ENCODE peak calls at places on chromosomes 6 and 20, in four cellular contexts. F is fibroblast of pulmonary artery, E is astrocyte of the spinal cord, B is Peyer's patch. Q is an unnamed sample.

GRCh38 chr6:108748063-108748462 is 100.2 kb upstream of the ARMC2 start:
- DNase-seq in B (no peak), E (no peak), F (no peak), Q (no peak)

GRCh38 chr6:32685603-32686002 is 19.1 kb upstream of the HLA-DQB1 start:
- DNase-seq in E (no peak), B (peak), F (no peak), Q (no peak)

GRCh38 chr6:37589198-37589597 is 89.5 kb upstream of the CCDC167 start:
- DNase-seq in B (no peak), E (no peak), F (no peak), Q (no peak)

GRCh38 chr6:158647501-158647900 is 2.4 kb upstream of the SYTL3 start:
- DNase-seq in F (no peak), B (peak), E (peak), Q (no peak)

GRCh38 chr6:8103726-8104125 is 1.4 kb upstream of the EEF1E1 start:
- DNase-seq in F (no peak), E (no peak), B (no peak), Q (no peak)

GRCh38 chr20:38766071-38766470 is 17.8 kb downstream of the ACTR5 start:
- DNase-seq in B (no peak), E (no peak), F (no peak), Q (no peak)

GRCh38 chr6:39062014-39062740 is 13.6 kb downstream of the GLP1R start:
- DNase-seq in B (no peak), E (no peak), F (no peak), Q (no peak)

GRCh38 chr6:157094038-157094437 is 229.3 kb downstream of the TMEM242 start:
- DNase-seq in E (no peak), F (no peak), B (peak), Q (no peak)

GRCh38 chr6:117976030-117976651 is 69.1 kb downstream of the SLC35F1 start:
- DNase-seq in F (peak), B (no peak), E (peak), Q (peak)

GRCh38 chr6:119728220-119728750 is 378.7 kb upstream of the MAN1A1 start:
- DNase-seq in F (no peak), B (no peak), E (no peak), Q (no peak)

GRCh38 chr6:149484733-149485700 is at the start of gene ZC3H12D:
- DNase-seq in E (peak), B (peak), F (no peak), Q (no peak)

GRCh38 chr6:44176935-44177509 is 18.4 kb downstream of the CAPN11 start:
- DNase-seq in E (no peak), F (no peak), B (peak), Q (no peak)

GRCh38 chr6:33247977-33248642 is 23.6 kb downstream of the VPS52 start:
- DNase-seq in E (peak), F (peak), B (peak), Q (peak)

GRCh38 chr20:23613676-23614075 is 8.0 kb upstream of the CST9 start:
- DNase-seq in B (no peak), F (no peak), E (no peak), Q (peak)

GRCh38 chr20:45919951-45920794 is 8.2 kb upstream of the PLTP start:
- DNase-seq in F (peak), E (peak), B (no peak), Q (peak)

GRCh38 chr6:106315765-106316375 is 9.7 kb downstream of the ATG5 start:
- DNase-seq in B (no peak), F (no peak), E (peak), Q (no peak)

GRCh38 chr6:43944908-43945777 is 175.1 kb downstream of the VEGFA start:
- DNase-seq in B (no peak), F (no peak), E (no peak), Q (no peak)

GRCh38 chr6:22141271-22141745 is 155.5 kb downstream of the PRL start:
- DNase-seq in B (no peak), E (peak), F (peak), Q (no peak)

GRCh38 chr6:71287038-71287437 is 1.6 kb upstream of the OGFRL1 start:
- DNase-seq in E (no peak), B (no peak), F (no peak), Q (no peak)

GRCh38 chr6:142395768-142396231 is 94.0 kb downstream of the ADGRG6 start:
- DNase-seq in F (peak), E (peak), B (no peak), Q (no peak)

GRCh38 chr6:134317471-134318131 is at the start of gene SGK1:
- DNase-seq in B (no peak), E (peak), F (peak), Q (peak)

GRCh38 chr6:6230286-6230685 is 90.2 kb downstream of the F13A1 start:
- DNase-seq in E (no peak), F (no peak), B (no peak), Q (no peak)

GRCh38 chr20:24933266-24933908 is 15.7 kb upstream of the CST7 start:
- DNase-seq in B (no peak), F (no peak), E (no peak), Q (no peak)

GRCh38 chr6:36492621-36493020 is 49.8 kb downstream of the KCTD20 start:
- DNase-seq in B (no peak), F (no peak), E (no peak), Q (no peak)

GRCh38 chr20:46681032-46681854 is 8.0 kb downstream of the TP53RK start:
- DNase-seq in E (peak), F (peak), B (peak), Q (no peak)

GRCh38 chr20:62142252-62143117 is 709 bp downstream of the PSMA7 start:
- DNase-seq in B (peak), E (peak), F (no peak), Q (no peak)

GRCh38 chr6:152124432-152125074 is 317.1 kb downstream of the ESR1 start:
- DNase-seq in B (no peak), E (peak), F (peak), Q (peak)

GRCh38 chr6:108944707-108945685 is 96.8 kb downstream of the ARMC2 start:
- DNase-seq in B (no peak), E (peak), F (peak), Q (peak)

GRCh38 chr6:103011605-103012004 is 1618.1 kb downstream of the GRIK2 start:
- DNase-seq in B (no peak), E (no peak), F (no peak), Q (no peak)

GRCh38 chr6:82396964-82397761 is 33.5 kb downstream of the TPBG start:
- DNase-seq in B (no peak), E (peak), F (peak), Q (peak)

GRCh38 chr6:142916881-142917280 is 28.1 kb downstream of the HIVEP2 start:
- DNase-seq in E (no peak), B (no peak), F (no peak), Q (no peak)

GRCh38 chr20:49742948-49743347 is 29.3 kb upstream of the B4GALT5 start:
- DNase-seq in E (no peak), B (no peak), F (no peak), Q (no peak)

GRCh38 chr20:48538856-48539255 is 288.9 kb downstream of the PREX1 start:
- DNase-seq in F (no peak), B (no peak), E (no peak), Q (no peak)

GRCh38 chr20:45011108-45011526 is 44.8 kb downstream of the STK4 start:
- DNase-seq in F (peak), B (peak), E (peak), Q (peak)

GRCh38 chr6:8243462-8243861 is 141.1 kb upstream of the EEF1E1 start:
- DNase-seq in F (peak), B (no peak), E (no peak), Q (no peak)

GRCh38 chr6:157488635-157489226 is 107.7 kb downstream of the ZDHHC14 start:
- DNase-seq in B (no peak), E (no peak), F (no peak), Q (no peak)

GRCh38 chr6:33834401-33835392 is 30.9 kb upstream of the MLN start:
- DNase-seq in B (no peak), F (no peak), E (no peak), Q (no peak)

GRCh38 chr6:31535538-31536324 is 6.1 kb downstream of the DDX39B start:
- DNase-seq in E (no peak), F (no peak), B (no peak), Q (no peak)
- H3K4me3 ChIP-seq in E (no peak), F (no peak), B (no peak), Q (no peak)

GRCh38 chr20:34525709-34526416 is 9.6 kb downstream of the DYNLRB1 start:
- DNase-seq in F (peak), E (peak), B (peak), Q (peak)

GRCh38 chr20:34524426-34524825 is 8.2 kb downstream of the DYNLRB1 start:
- DNase-seq in B (no peak), F (no peak), E (no peak), Q (no peak)

GRCh38 chr20:34527016-34527415 is 10.8 kb downstream of the DYNLRB1 start:
- DNase-seq in E (no peak), B (no peak), F (no peak), Q (no peak)

GRCh38 chr20:34525342-34525708 is 9.1 kb downstream of the DYNLRB1 start:
- DNase-seq in B (no peak), F (no peak), E (peak), Q (no peak)

GRCh38 chr20:34526466-34526865 is 10.2 kb downstream of the DYNLRB1 start:
- DNase-seq in E (no peak), F (no peak), B (no peak), Q (no peak)
- H3K4me3 ChIP-seq in E (no peak), F (no peak), B (peak), Q (no peak)

GRCh38 chr20:10671221-10671849 is 2.5 kb downstream of the JAG1 start:
- DNase-seq in F (peak), B (peak), E (peak), Q (peak)

GRCh38 chr20:10668677-10669368 is 5.0 kb downstream of the JAG1 start:
- DNase-seq in E (no peak), B (no peak), F (no peak), Q (no peak)

GRCh38 chr20:10671850-10672578 is 1.8 kb downstream of the JAG1 start:
- DNase-seq in B (no peak), F (no peak), E (peak), Q (no peak)

GRCh38 chr20:10669843-10670446 is 3.9 kb downstream of the JAG1 start:
- DNase-seq in E (no peak), B (no peak), F (no peak), Q (no peak)

GRCh38 chr20:10670521-10671220 is 3.1 kb downstream of the JAG1 start:
- DNase-seq in B (no peak), F (no peak), E (peak), Q (no peak)
- H3K4me3 ChIP-seq in B (peak), F (peak), E (peak), Q (peak)

GRCh38 chr6:159691133-159691962 is 1.7 kb downstream of the SOD2 start:
- DNase-seq in B (no peak), E (peak), F (peak), Q (peak)

GRCh38 chr6:159691963-159692287 is 1.1 kb downstream of the SOD2 start:
- DNase-seq in F (no peak), E (no peak), B (no peak), Q (no peak)

GRCh38 chr6:159692303-159693127 is 526 bp downstream of the SOD2 start:
- DNase-seq in F (no peak), B (peak), E (peak), Q (no peak)

GRCh38 chr6:159686697-159687096 is 6.3 kb downstream of the SOD2 start:
- DNase-seq in F (no peak), B (no peak), E (no peak), Q (no peak)

GRCh38 chr6:159688977-159689376 is 4.1 kb downstream of the SOD2 start:
- DNase-seq in B (no peak), E (no peak), F (no peak), Q (no peak)
- H3K4me3 ChIP-seq in B (no peak), E (no peak), F (peak), Q (no peak)

DNA sequence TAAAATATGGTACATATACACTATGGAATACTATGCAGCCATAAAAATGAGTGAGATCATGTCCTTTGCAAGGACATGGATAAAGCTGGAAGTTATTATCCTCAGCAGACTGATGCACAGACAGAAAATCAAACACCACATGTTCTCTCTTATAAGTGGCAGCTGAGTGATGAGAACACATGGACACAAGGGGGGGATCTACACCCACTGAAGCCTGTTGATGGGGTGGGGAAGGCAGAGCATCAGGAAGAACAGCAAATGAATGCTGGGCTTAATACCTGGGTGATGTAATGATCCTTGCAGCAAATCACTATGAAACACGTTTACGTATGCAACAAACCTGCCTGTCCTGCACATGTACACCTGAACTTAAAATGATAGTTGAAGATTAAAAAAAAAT is 71.3 kb downstream of the MANEA start:
- DNase-seq in F (no peak), B (no peak), E (no peak), Q (no peak)
- H3K4me3 ChIP-seq in F (no peak), B (no peak), E (no peak), Q (no peak)

DNA sequence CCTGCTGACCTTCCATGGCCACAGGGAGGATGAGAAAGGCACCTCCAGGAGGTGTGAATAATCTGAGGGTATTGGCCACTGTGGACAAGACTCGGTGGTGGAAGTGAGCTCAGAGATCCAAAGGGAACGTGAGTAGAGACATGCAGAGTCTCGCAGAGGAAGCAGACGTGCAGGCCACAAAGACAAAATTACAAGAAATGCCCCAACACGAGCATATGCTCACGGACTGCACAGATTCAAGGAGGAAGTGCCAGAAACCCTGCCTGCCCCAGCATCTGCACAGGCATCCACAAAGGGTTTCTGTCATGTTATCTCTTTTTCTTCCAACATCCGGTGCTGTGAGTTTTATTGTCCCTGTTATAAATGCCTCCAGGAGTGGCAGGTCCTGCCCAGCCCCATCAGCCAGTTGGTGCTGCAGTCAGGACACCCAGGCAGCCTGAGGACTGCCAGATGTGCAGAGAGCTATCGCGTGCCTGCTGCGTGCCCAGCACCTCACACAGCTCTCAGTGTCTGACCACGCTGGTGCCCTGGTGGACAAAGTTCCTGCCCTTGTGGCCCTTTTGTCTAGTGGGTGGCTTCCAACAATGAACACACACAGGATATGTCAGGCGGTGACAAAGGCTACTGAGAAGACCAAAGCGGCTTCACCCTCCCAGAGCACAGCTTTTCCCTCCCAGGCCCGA is 34.0 kb upstream of the FANCE start:
- DNase-seq in E (no peak), B (no peak), F (no peak), Q (no peak)
- H3K4me3 ChIP-seq in E (no peak), B (no peak), F (no peak), Q (no peak)

GRCh38 chr20:21511850-21512633 is 1.8 kb downstream of the NKX2-2 start:
- DNase-seq in F (no peak), B (no peak), E (no peak), Q (no peak)

GRCh38 chr20:21514553-21515251 is 838 bp upstream of the NKX2-2 start:
- DNase-seq in F (no peak), B (no peak), E (no peak), Q (no peak)

GRCh38 chr20:21513881-21514540 is at the start of gene NKX2-2:
- DNase-seq in E (no peak), B (no peak), F (no peak), Q (no peak)

GRCh38 chr20:21512634-21513180 is 1.2 kb downstream of the NKX2-2 start:
- DNase-seq in E (no peak), B (no peak), F (no peak), Q (no peak)

DNA sequence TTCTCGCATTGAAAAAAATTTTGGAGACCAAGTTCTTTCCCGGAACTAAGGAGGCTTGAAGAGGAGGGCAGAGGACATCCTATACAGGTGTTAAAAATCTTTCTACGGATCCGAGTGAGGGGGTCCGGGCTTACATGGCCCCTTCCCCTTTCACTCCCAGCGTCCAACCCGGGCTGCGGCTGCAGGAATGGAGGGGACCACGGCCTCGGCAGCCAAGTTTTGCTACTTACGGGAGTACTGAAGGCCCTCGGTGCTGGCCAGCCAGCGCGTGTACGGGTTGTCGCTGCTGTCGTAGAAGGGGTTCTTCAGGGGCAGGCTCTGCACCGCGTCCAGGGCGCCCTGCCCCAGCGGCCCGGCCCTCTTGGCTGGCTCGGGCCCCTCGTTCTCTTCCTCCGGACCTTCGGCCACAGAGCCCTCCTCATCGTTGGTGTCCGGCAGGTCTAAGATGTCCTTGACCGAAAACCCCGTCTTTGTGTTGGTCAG is 642 bp downstream of the NKX2-2 start:
- DNase-seq in E (no peak), F (no peak), B (no peak), Q (no peak)
- H3K4me3 ChIP-seq in E (peak), F (no peak), B (peak), Q (no peak)

DNA sequence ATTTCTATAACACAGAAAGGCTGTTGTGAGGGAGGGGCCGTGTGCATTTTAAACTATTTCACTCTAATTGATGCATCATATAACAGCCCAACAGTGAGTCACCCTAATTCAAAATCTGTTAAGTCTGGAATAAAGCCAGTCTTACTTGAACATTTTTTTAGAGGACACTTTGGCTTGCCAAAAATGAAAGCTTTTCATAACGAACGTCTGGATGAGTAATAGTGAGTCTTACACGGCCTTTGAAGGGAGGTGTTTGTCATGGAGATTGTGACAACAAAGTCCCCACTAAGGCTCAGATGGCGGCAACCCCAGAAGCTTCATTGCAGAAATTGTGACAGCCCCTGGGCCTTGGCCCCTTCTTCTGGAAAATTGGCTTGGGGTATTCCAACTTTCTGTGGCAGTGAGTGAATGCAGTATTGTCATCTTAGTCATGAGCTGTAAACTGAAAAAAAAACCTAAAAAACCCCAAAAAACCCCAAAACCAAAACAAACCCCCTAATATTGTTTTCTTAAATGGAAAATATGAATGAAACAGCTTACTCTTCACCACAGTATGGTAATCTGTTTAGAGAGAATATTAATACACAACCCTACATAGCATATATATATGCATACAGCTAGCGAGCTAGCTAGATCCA is 92.6 kb upstream of the CLDN20 start:
- DNase-seq in E (peak), B (no peak), F (peak), Q (peak)
- H3K4me3 ChIP-seq in E (peak), B (no peak), F (peak), Q (no peak)

DNA sequence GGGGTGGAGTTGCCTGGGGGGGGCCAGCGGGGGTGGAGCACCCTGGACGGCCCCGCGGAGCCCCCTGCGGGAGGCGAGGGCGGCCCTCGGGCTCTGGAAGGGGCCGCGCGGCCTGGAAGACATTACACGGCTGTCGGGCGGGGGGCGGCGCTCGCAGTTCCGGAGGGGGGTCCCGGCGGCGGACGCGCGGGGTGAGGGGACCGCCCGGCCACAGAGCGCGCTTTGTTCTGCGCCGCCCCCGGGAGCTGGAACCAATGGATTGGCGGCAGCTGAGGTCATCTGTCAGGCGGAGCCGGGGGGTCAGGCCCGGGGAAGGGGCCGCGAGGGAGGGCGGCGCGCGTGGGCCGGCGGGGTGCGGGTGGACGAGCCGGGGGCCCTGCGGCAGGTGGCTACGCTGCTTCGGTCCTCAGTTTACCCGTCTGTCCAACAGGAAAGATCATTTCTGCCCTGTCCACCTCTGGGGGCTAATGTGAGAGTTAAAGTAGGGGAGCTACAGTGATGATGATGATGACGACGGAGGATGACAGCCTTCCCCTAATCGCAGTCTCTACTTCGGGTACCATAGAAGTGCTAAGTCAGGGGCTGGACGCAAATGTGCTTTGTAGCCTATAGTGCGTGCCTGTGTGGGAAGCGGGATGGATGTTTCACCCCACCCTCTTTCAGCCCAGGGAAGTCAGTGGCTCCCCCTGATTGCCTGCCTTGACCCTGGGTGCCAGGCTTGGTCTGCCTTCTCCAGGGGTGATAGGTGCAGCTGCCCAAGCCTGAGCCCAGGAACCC is 10.4 kb downstream of the SRXN1 start:
- DNase-seq in F (no peak), E (no peak), B (no peak), Q (no peak)
- H3K4me3 ChIP-seq in F (peak), E (no peak), B (peak), Q (peak)

Q was measured in skeletal muscle cell.